ENCODE peak calls at places on chromosomes 1 and 21, in ten cellular contexts. One of them, this sample, is unnamed.
A peak's percentile ranks its signal among the peaks of the same experiment; 100 is the strongest.

GRCh38 chr1:184158911-184159701 is 107.6 kb downstream of the TSEN15 start:
- DNase-seq in glutamatergic neuron: no peak
- DNase-seq in hepatocyte: no peak
- DNase-seq in lower leg skin: no peak
- DNase-seq in neural crest cell: no peak
- DNase-seq in fibroblast of mammary gland: peak; percentile 6
- DNase-seq in GM06990: peak; percentile 51
- DNase-seq in cardiac fibroblast: no peak
- DNase-seq in activated B cell treated with CpG ODN at 0.5 μM for 24 hours: no peak
- DNase-seq in fibroblast of the aortic adventitia: no peak
- DNase-seq in this sample: no peak

GRCh38 chr1:24507423-24507804 is 4.8 kb downstream of the RCAN3 start:
- DNase-seq in glutamatergic neuron: no peak
- DNase-seq in hepatocyte: no peak
- DNase-seq in lower leg skin: no peak
- DNase-seq in neural crest cell: no peak
- DNase-seq in fibroblast of mammary gland: no peak
- DNase-seq in GM06990: no peak
- DNase-seq in cardiac fibroblast: no peak
- DNase-seq in activated B cell treated with CpG ODN at 0.5 μM for 24 hours: no peak
- DNase-seq in fibroblast of the aortic adventitia: no peak
- DNase-seq in this sample: no peak

GRCh38 chr1:25971882-25972180 is 26.0 kb downstream of the PAFAH2 start:
- DNase-seq in glutamatergic neuron: no peak
- DNase-seq in hepatocyte: no peak
- DNase-seq in lower leg skin: no peak
- DNase-seq in neural crest cell: no peak
- DNase-seq in fibroblast of mammary gland: no peak
- DNase-seq in GM06990: no peak
- DNase-seq in cardiac fibroblast: no peak
- DNase-seq in activated B cell treated with CpG ODN at 0.5 μM for 24 hours: no peak
- DNase-seq in fibroblast of the aortic adventitia: no peak
- DNase-seq in this sample: no peak

GRCh38 chr1:237672748-237673147 is 218.0 kb downstream of the ZP4 start:
- DNase-seq in glutamatergic neuron: no peak
- DNase-seq in hepatocyte: peak; percentile 30
- DNase-seq in lower leg skin: no peak
- DNase-seq in neural crest cell: no peak
- DNase-seq in fibroblast of mammary gland: no peak
- DNase-seq in GM06990: no peak
- DNase-seq in cardiac fibroblast: no peak
- DNase-seq in activated B cell treated with CpG ODN at 0.5 μM for 24 hours: no peak
- DNase-seq in fibroblast of the aortic adventitia: no peak
- DNase-seq in this sample: no peak

GRCh38 chr1:55717111-55717510 is 501.9 kb upstream of the USP24 start:
- DNase-seq in glutamatergic neuron: no peak
- DNase-seq in hepatocyte: no peak
- DNase-seq in lower leg skin: no peak
- DNase-seq in neural crest cell: no peak
- DNase-seq in fibroblast of mammary gland: peak; percentile 44
- DNase-seq in GM06990: no peak
- DNase-seq in cardiac fibroblast: peak; percentile 47
- DNase-seq in activated B cell treated with CpG ODN at 0.5 μM for 24 hours: no peak
- DNase-seq in fibroblast of the aortic adventitia: peak; percentile 30
- DNase-seq in this sample: no peak

GRCh38 chr1:98277111-98277510 is 356.3 kb upstream of the DPYD start:
- DNase-seq in glutamatergic neuron: no peak
- DNase-seq in hepatocyte: peak; percentile 30
- DNase-seq in lower leg skin: no peak
- DNase-seq in neural crest cell: no peak
- DNase-seq in fibroblast of mammary gland: peak; percentile 67
- DNase-seq in GM06990: no peak
- DNase-seq in cardiac fibroblast: peak; percentile 69
- DNase-seq in activated B cell treated with CpG ODN at 0.5 μM for 24 hours: no peak
- DNase-seq in fibroblast of the aortic adventitia: peak; percentile 58
- DNase-seq in this sample: peak; percentile 52

GRCh38 chr21:16195896-16196443 is 466.2 kb downstream of the USP25 start:
- DNase-seq in glutamatergic neuron: no peak
- DNase-seq in hepatocyte: no peak
- DNase-seq in lower leg skin: no peak
- DNase-seq in neural crest cell: no peak
- DNase-seq in fibroblast of mammary gland: peak; percentile 25
- DNase-seq in GM06990: no peak
- DNase-seq in cardiac fibroblast: peak; percentile 50
- DNase-seq in activated B cell treated with CpG ODN at 0.5 μM for 24 hours: no peak
- DNase-seq in fibroblast of the aortic adventitia: peak; percentile 42
- DNase-seq in this sample: no peak

GRCh38 chr1:36172983-36173382 is 17.0 kb downstream of the MAP7D1 start:
- DNase-seq in glutamatergic neuron: no peak
- DNase-seq in hepatocyte: no peak
- DNase-seq in lower leg skin: no peak
- DNase-seq in neural crest cell: no peak
- DNase-seq in fibroblast of mammary gland: peak; percentile 87
- DNase-seq in GM06990: no peak
- DNase-seq in cardiac fibroblast: peak; percentile 93
- DNase-seq in activated B cell treated with CpG ODN at 0.5 μM for 24 hours: no peak
- DNase-seq in fibroblast of the aortic adventitia: peak; percentile 74
- DNase-seq in this sample: peak; percentile 56

GRCh38 chr1:209389258-209389657 is 194.3 kb upstream of the CAMK1G start:
- DNase-seq in glutamatergic neuron: no peak
- DNase-seq in hepatocyte: no peak
- DNase-seq in lower leg skin: no peak
- DNase-seq in neural crest cell: no peak
- DNase-seq in fibroblast of mammary gland: peak; percentile 96
- DNase-seq in GM06990: no peak
- DNase-seq in cardiac fibroblast: peak; percentile 89
- DNase-seq in activated B cell treated with CpG ODN at 0.5 μM for 24 hours: no peak
- DNase-seq in fibroblast of the aortic adventitia: peak; percentile 76
- DNase-seq in this sample: no peak

GRCh38 chr1:2183937-2184334 is 10.6 kb downstream of the FAAP20 start:
- DNase-seq in glutamatergic neuron: no peak
- DNase-seq in hepatocyte: no peak
- DNase-seq in lower leg skin: no peak
- DNase-seq in neural crest cell: no peak
- DNase-seq in fibroblast of mammary gland: no peak
- DNase-seq in GM06990: no peak
- DNase-seq in cardiac fibroblast: no peak
- DNase-seq in activated B cell treated with CpG ODN at 0.5 μM for 24 hours: no peak
- DNase-seq in fibroblast of the aortic adventitia: no peak
- DNase-seq in this sample: no peak

GRCh38 chr1:214019499-214019898 is 31.7 kb downstream of the PROX1 start:
- DNase-seq in glutamatergic neuron: no peak
- DNase-seq in hepatocyte: no peak
- DNase-seq in lower leg skin: no peak
- DNase-seq in neural crest cell: no peak
- DNase-seq in fibroblast of mammary gland: no peak
- DNase-seq in GM06990: no peak
- DNase-seq in cardiac fibroblast: no peak
- DNase-seq in activated B cell treated with CpG ODN at 0.5 μM for 24 hours: no peak
- DNase-seq in fibroblast of the aortic adventitia: no peak
- DNase-seq in this sample: no peak

GRCh38 chr1:110668523-110668922 is 6.2 kb downstream of the KCNA3 start:
- DNase-seq in glutamatergic neuron: no peak
- DNase-seq in hepatocyte: no peak
- DNase-seq in lower leg skin: no peak
- DNase-seq in neural crest cell: no peak
- DNase-seq in fibroblast of mammary gland: no peak
- DNase-seq in GM06990: no peak
- DNase-seq in cardiac fibroblast: no peak
- DNase-seq in activated B cell treated with CpG ODN at 0.5 μM for 24 hours: no peak
- DNase-seq in fibroblast of the aortic adventitia: no peak
- DNase-seq in this sample: no peak

GRCh38 chr21:22679207-22679606 is 1681.0 kb downstream of the NCAM2 start:
- DNase-seq in glutamatergic neuron: peak; percentile 27
- DNase-seq in hepatocyte: no peak
- DNase-seq in lower leg skin: no peak
- DNase-seq in neural crest cell: no peak
- DNase-seq in fibroblast of mammary gland: no peak
- DNase-seq in GM06990: no peak
- DNase-seq in cardiac fibroblast: no peak
- DNase-seq in activated B cell treated with CpG ODN at 0.5 μM for 24 hours: no peak
- DNase-seq in fibroblast of the aortic adventitia: no peak
- DNase-seq in this sample: no peak

GRCh38 chr1:226825037-226825745 is 45.2 kb upstream of the PSEN2 start:
- DNase-seq in glutamatergic neuron: no peak
- DNase-seq in hepatocyte: no peak
- DNase-seq in lower leg skin: no peak
- DNase-seq in neural crest cell: no peak
- DNase-seq in fibroblast of mammary gland: no peak
- DNase-seq in GM06990: peak; percentile 57
- DNase-seq in cardiac fibroblast: no peak
- DNase-seq in activated B cell treated with CpG ODN at 0.5 μM for 24 hours: no peak
- DNase-seq in fibroblast of the aortic adventitia: no peak
- DNase-seq in this sample: no peak

GRCh38 chr1:228341814-228342626 is 64.6 kb downstream of the TRIM11 start:
- DNase-seq in glutamatergic neuron: no peak
- DNase-seq in hepatocyte: no peak
- DNase-seq in lower leg skin: no peak
- DNase-seq in neural crest cell: no peak
- DNase-seq in fibroblast of mammary gland: no peak
- DNase-seq in GM06990: no peak
- DNase-seq in cardiac fibroblast: no peak
- DNase-seq in activated B cell treated with CpG ODN at 0.5 μM for 24 hours: no peak
- DNase-seq in fibroblast of the aortic adventitia: no peak
- DNase-seq in this sample: no peak

GRCh38 chr1:194825382-194825781 is 1639.0 kb upstream of the B3GALT2 start:
- DNase-seq in glutamatergic neuron: no peak
- DNase-seq in hepatocyte: no peak
- DNase-seq in lower leg skin: no peak
- DNase-seq in neural crest cell: no peak
- DNase-seq in fibroblast of mammary gland: no peak
- DNase-seq in GM06990: no peak
- DNase-seq in cardiac fibroblast: no peak
- DNase-seq in activated B cell treated with CpG ODN at 0.5 μM for 24 hours: no peak
- DNase-seq in fibroblast of the aortic adventitia: no peak
- DNase-seq in this sample: no peak
- TF ChIP-seq CTCF in glutamatergic neuron: peak; percentile 62
- TF ChIP-seq CTCF in hepatocyte: no peak
- TF ChIP-seq CTCF in lower leg skin: no peak
- TF ChIP-seq CTCF in neural crest cell: peak; percentile 50
- TF ChIP-seq CTCF in fibroblast of mammary gland: no peak
- TF ChIP-seq CTCF in GM06990: no peak
- TF ChIP-seq CTCF in cardiac fibroblast: no peak
- TF ChIP-seq CTCF in activated B cell treated with CpG ODN at 0.5 μM for 24 hours: no peak
- TF ChIP-seq CTCF in fibroblast of the aortic adventitia: no peak
- TF ChIP-seq CTCF in this sample: no peak

GRCh38 chr1:69167876-69168275 is 399.8 kb upstream of the LRRC7 start:
- DNase-seq in glutamatergic neuron: no peak
- DNase-seq in hepatocyte: no peak
- DNase-seq in lower leg skin: no peak
- DNase-seq in neural crest cell: no peak
- DNase-seq in fibroblast of mammary gland: peak; percentile 64
- DNase-seq in GM06990: no peak
- DNase-seq in cardiac fibroblast: peak; percentile 52
- DNase-seq in activated B cell treated with CpG ODN at 0.5 μM for 24 hours: no peak
- DNase-seq in fibroblast of the aortic adventitia: peak; percentile 26
- DNase-seq in this sample: peak; percentile 32

GRCh38 chr1:69175078-69175477 is 392.6 kb upstream of the LRRC7 start:
- DNase-seq in glutamatergic neuron: no peak
- DNase-seq in hepatocyte: no peak
- DNase-seq in lower leg skin: no peak
- DNase-seq in neural crest cell: no peak
- DNase-seq in fibroblast of mammary gland: no peak
- DNase-seq in GM06990: no peak
- DNase-seq in cardiac fibroblast: peak; percentile 13
- DNase-seq in activated B cell treated with CpG ODN at 0.5 μM for 24 hours: no peak
- DNase-seq in fibroblast of the aortic adventitia: no peak
- DNase-seq in this sample: no peak

DNA sequence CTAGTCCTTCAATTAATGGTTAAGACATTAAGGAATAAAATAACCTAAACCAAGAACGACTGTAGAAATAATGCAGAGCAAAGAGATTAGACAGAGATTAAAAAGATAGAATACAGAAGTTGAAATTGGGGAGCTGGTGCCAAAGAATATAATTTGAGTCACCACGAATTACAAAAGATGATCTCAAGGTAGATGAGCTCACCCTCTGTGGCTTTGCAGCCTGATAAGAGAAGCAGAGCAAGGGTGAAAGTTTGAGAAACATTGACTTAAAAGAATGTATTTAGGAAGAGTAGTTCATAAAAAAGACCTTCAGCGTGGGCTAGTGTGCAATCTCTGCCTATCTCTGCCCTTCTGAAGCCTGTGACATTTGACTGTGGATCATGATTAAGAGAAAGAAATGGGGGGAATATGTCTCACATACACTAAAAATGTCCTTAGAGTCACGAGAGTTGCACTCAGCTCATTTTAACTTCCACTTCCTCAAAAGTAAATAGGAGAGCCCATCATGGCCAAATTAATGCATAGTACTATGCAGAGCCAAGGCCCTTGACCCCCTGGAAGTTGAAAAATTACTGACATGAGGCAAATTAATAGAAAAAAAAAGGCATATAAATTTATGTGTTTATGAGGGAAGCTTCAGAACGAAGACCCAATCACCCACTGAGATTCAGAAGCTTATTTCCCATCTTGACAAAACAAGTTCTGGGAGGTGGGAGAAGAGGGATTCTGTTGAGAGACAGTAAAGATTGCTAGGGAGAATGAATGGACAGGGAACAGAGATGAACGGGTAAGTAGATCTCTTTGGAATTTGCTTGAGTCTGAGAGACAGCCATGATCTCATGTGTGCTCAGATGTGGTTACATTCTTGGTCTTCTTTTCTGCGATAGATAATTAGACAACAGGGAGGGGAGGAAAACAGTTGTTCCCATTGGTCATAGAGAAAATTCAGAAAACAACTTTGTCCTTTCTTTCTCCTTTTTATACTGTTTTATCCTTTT is 395.4 kb upstream of the LRRC7 start:
- DNase-seq in glutamatergic neuron: no peak
- DNase-seq in hepatocyte: no peak
- DNase-seq in lower leg skin: no peak
- DNase-seq in neural crest cell: no peak
- DNase-seq in fibroblast of mammary gland: peak; percentile 71
- DNase-seq in GM06990: no peak
- DNase-seq in cardiac fibroblast: peak; percentile 76
- DNase-seq in activated B cell treated with CpG ODN at 0.5 μM for 24 hours: no peak
- DNase-seq in fibroblast of the aortic adventitia: peak; percentile 74
- DNase-seq in this sample: peak; percentile 63
- TF ChIP-seq CTCF in glutamatergic neuron: no peak
- TF ChIP-seq CTCF in hepatocyte: no peak
- TF ChIP-seq CTCF in lower leg skin: no peak
- TF ChIP-seq CTCF in neural crest cell: no peak
- TF ChIP-seq CTCF in fibroblast of mammary gland: no peak
- TF ChIP-seq CTCF in GM06990: no peak
- TF ChIP-seq CTCF in cardiac fibroblast: no peak
- TF ChIP-seq CTCF in activated B cell treated with CpG ODN at 0.5 μM for 24 hours: no peak
- TF ChIP-seq CTCF in fibroblast of the aortic adventitia: no peak
- TF ChIP-seq CTCF in this sample: no peak

GRCh38 chr21:44761011-44761729 is 40.5 kb downstream of the UBE2G2 start:
- DNase-seq in glutamatergic neuron: no peak
- DNase-seq in hepatocyte: peak; percentile 59
- DNase-seq in lower leg skin: no peak
- DNase-seq in neural crest cell: no peak
- DNase-seq in fibroblast of mammary gland: no peak
- DNase-seq in GM06990: no peak
- DNase-seq in cardiac fibroblast: no peak
- DNase-seq in activated B cell treated with CpG ODN at 0.5 μM for 24 hours: no peak
- DNase-seq in fibroblast of the aortic adventitia: no peak
- DNase-seq in this sample: no peak
- TF ChIP-seq CTCF in glutamatergic neuron: peak; percentile 32
- TF ChIP-seq CTCF in hepatocyte: peak; percentile 33
- TF ChIP-seq CTCF in lower leg skin: no peak
- TF ChIP-seq CTCF in neural crest cell: peak; percentile 55
- TF ChIP-seq CTCF in fibroblast of mammary gland: peak; percentile 19
- TF ChIP-seq CTCF in GM06990: peak; percentile 54
- TF ChIP-seq CTCF in cardiac fibroblast: peak; percentile 29
- TF ChIP-seq CTCF in activated B cell treated with CpG ODN at 0.5 μM for 24 hours: no peak
- TF ChIP-seq CTCF in fibroblast of the aortic adventitia: peak; percentile 36
- TF ChIP-seq CTCF in this sample: peak; percentile 29

GRCh38 chr1:42747125-42747524 is 7.1 kb upstream of the CLDN19 start:
- DNase-seq in glutamatergic neuron: peak; percentile 78
- DNase-seq in hepatocyte: peak; percentile 62
- DNase-seq in lower leg skin: no peak
- DNase-seq in neural crest cell: peak; percentile 66
- DNase-seq in fibroblast of mammary gland: peak; percentile 24
- DNase-seq in GM06990: no peak
- DNase-seq in cardiac fibroblast: peak; percentile 15
- DNase-seq in activated B cell treated with CpG ODN at 0.5 μM for 24 hours: peak; percentile 45
- DNase-seq in fibroblast of the aortic adventitia: peak; percentile 13
- DNase-seq in this sample: peak; percentile 35
- TF ChIP-seq CTCF in glutamatergic neuron: peak; percentile 57
- TF ChIP-seq CTCF in hepatocyte: peak; percentile 57
- TF ChIP-seq CTCF in lower leg skin: no peak
- TF ChIP-seq CTCF in neural crest cell: peak; percentile 69
- TF ChIP-seq CTCF in fibroblast of mammary gland: peak; percentile 55
- TF ChIP-seq CTCF in GM06990: peak; percentile 78
- TF ChIP-seq CTCF in cardiac fibroblast: peak; percentile 63
- TF ChIP-seq CTCF in activated B cell treated with CpG ODN at 0.5 μM for 24 hours: peak; percentile 18
- TF ChIP-seq CTCF in fibroblast of the aortic adventitia: peak; percentile 59
- TF ChIP-seq CTCF in this sample: peak; percentile 58